ENCODE peak calls at places on chromosomes 13 and 19, in six cellular contexts. One of them, this sample, is unnamed.

GRCh38 chr13:47499358-47500150 is 501.5 kb downstream of the SUCLA2 start:
- DNase-seq in Caki2: peak; percentile 73
- DNase-seq in heart right ventricle: no peak
- DNase-seq in ACHN: no peak
- DNase-seq in EL: peak; percentile 82
- DNase-seq in GOT3: no peak
- DNase-seq in this sample: no peak

GRCh38 chr19:1013218-1013617 is 7.7 kb downstream of the TMEM259 start:
- DNase-seq in Caki2: no peak
- DNase-seq in ACHN: no peak
- DNase-seq in heart right ventricle: no peak
- DNase-seq in EL: no peak
- DNase-seq in GOT3: no peak
- DNase-seq in this sample: no peak

GRCh38 chr13:48562296-48563066 is 29.6 kb upstream of the RCBTB2 start:
- DNase-seq in EL: no peak
- DNase-seq in ACHN: no peak
- DNase-seq in GOT3: no peak
- DNase-seq in Caki2: no peak
- DNase-seq in heart right ventricle: no peak
- DNase-seq in this sample: no peak

GRCh38 chr19:15448778-15449619 is 757 bp downstream of the WIZ start:
- DNase-seq in GOT3: no peak
- DNase-seq in heart right ventricle: no peak
- DNase-seq in Caki2: no peak
- DNase-seq in ACHN: no peak
- DNase-seq in EL: peak; percentile 29
- DNase-seq in this sample: no peak

GRCh38 chr13:107969551-107969950 is 245.8 kb downstream of the LIG4 start:
- DNase-seq in heart right ventricle: no peak
- DNase-seq in EL: no peak
- DNase-seq in ACHN: no peak
- DNase-seq in Caki2: no peak
- DNase-seq in GOT3: no peak
- DNase-seq in this sample: no peak

GRCh38 chr19:45059258-45059965 is 16.9 kb downstream of the ZNF296 start:
- DNase-seq in heart right ventricle: peak; percentile 71
- DNase-seq in ACHN: peak; percentile 63
- DNase-seq in GOT3: no peak
- DNase-seq in EL: peak; percentile 76
- DNase-seq in Caki2: peak; percentile 73
- DNase-seq in this sample: peak; percentile 55

GRCh38 chr13:107715496-107715895 is 499.8 kb downstream of the LIG4 start:
- DNase-seq in ACHN: no peak
- DNase-seq in heart right ventricle: no peak
- DNase-seq in EL: no peak
- DNase-seq in GOT3: no peak
- DNase-seq in Caki2: no peak
- DNase-seq in this sample: no peak

GRCh38 chr19:53916004-53916403 is 6.9 kb downstream of the CACNG7 start:
- DNase-seq in ACHN: no peak
- DNase-seq in heart right ventricle: no peak
- DNase-seq in Caki2: no peak
- DNase-seq in GOT3: no peak
- DNase-seq in EL: no peak
- DNase-seq in this sample: no peak

GRCh38 chr19:6768236-6768785 is 1.1 kb upstream of the SH2D3A start:
- DNase-seq in EL: no peak
- DNase-seq in heart right ventricle: no peak
- DNase-seq in GOT3: no peak
- DNase-seq in Caki2: no peak
- DNase-seq in ACHN: no peak
- DNase-seq in this sample: no peak

GRCh38 chr19:43534811-43535761 is 2.1 kb downstream of the ZNF575 start:
- DNase-seq in EL: peak; percentile 38
- DNase-seq in Caki2: no peak
- DNase-seq in GOT3: no peak
- DNase-seq in heart right ventricle: peak; percentile 68
- DNase-seq in ACHN: peak; percentile 28
- DNase-seq in this sample: no peak

GRCh38 chr19:8640402-8641004 is 10.1 kb downstream of the NFILZ start:
- DNase-seq in Caki2: no peak
- DNase-seq in EL: no peak
- DNase-seq in ACHN: no peak
- DNase-seq in heart right ventricle: no peak
- DNase-seq in GOT3: no peak
- DNase-seq in this sample: no peak

GRCh38 chr19:18300930-18301717 is 19.7 kb upstream of the JUND start:
- DNase-seq in EL: peak; percentile 79
- DNase-seq in heart right ventricle: peak; percentile 84
- DNase-seq in GOT3: peak; percentile 25
- DNase-seq in ACHN: peak; percentile 72
- DNase-seq in Caki2: peak; percentile 55
- DNase-seq in this sample: no peak

GRCh38 chr19:797528-798414 is 519 bp downstream of the PTBP1 start:
- DNase-seq in heart right ventricle: peak; percentile 92
- DNase-seq in GOT3: peak; percentile 41
- DNase-seq in ACHN: peak; percentile 87
- DNase-seq in Caki2: peak; percentile 79
- DNase-seq in EL: peak; percentile 91
- DNase-seq in this sample: peak; percentile 82

GRCh38 chr13:24244802-24245201 is 64.6 kb upstream of the C1QTNF9 start:
- DNase-seq in heart right ventricle: no peak
- DNase-seq in Caki2: no peak
- DNase-seq in EL: no peak
- DNase-seq in GOT3: no peak
- DNase-seq in ACHN: no peak
- DNase-seq in this sample: no peak

GRCh38 chr13:109211616-109212015 is 574.8 kb downstream of the IRS2 start:
- DNase-seq in heart right ventricle: no peak
- DNase-seq in EL: peak; percentile 90
- DNase-seq in Caki2: no peak
- DNase-seq in ACHN: no peak
- DNase-seq in GOT3: no peak
- DNase-seq in this sample: peak; percentile 37

GRCh38 chr19:45097776-45098520 is 5.0 kb downstream of the PPP1R37 start:
- DNase-seq in heart right ventricle: peak; percentile 50
- DNase-seq in EL: peak; percentile 94
- DNase-seq in GOT3: peak; percentile 23
- DNase-seq in Caki2: peak; percentile 97
- DNase-seq in ACHN: peak; percentile 88
- DNase-seq in this sample: peak; percentile 51

GRCh38 chr13:49670828-49671227 is 20.5 kb downstream of the EBPL start:
- DNase-seq in Caki2: no peak
- DNase-seq in GOT3: no peak
- DNase-seq in heart right ventricle: no peak
- DNase-seq in ACHN: no peak
- DNase-seq in EL: no peak
- DNase-seq in this sample: no peak

GRCh38 chr19:49857061-49857833 is 6.3 kb downstream of the PTOV1 start:
- DNase-seq in EL: no peak
- DNase-seq in heart right ventricle: no peak
- DNase-seq in GOT3: no peak
- DNase-seq in ACHN: no peak
- DNase-seq in Caki2: no peak
- DNase-seq in this sample: no peak

GRCh38 chr19:13757805-13758772 is 6.2 kb upstream of the MRI1 start:
- DNase-seq in GOT3: no peak
- DNase-seq in heart right ventricle: no peak
- DNase-seq in Caki2: no peak
- DNase-seq in EL: no peak
- DNase-seq in ACHN: no peak
- DNase-seq in this sample: no peak

GRCh38 chr13:113404723-113405471 is 41.0 kb upstream of the GRTP1 start:
- DNase-seq in heart right ventricle: no peak
- DNase-seq in EL: no peak
- DNase-seq in ACHN: no peak
- DNase-seq in GOT3: no peak
- DNase-seq in Caki2: no peak
- DNase-seq in this sample: no peak

GRCh38 chr19:35306473-35307246 is 14.7 kb downstream of the MAG start:
- DNase-seq in Caki2: no peak
- DNase-seq in EL: no peak
- DNase-seq in GOT3: no peak
- DNase-seq in heart right ventricle: no peak
- DNase-seq in ACHN: peak; percentile 3
- DNase-seq in this sample: no peak

GRCh38 chr19:38653028-38653571 is 5.7 kb downstream of the ACTN4 start:
- DNase-seq in ACHN: no peak
- DNase-seq in GOT3: no peak
- DNase-seq in Caki2: peak; percentile 37
- DNase-seq in EL: no peak
- DNase-seq in heart right ventricle: no peak
- DNase-seq in this sample: no peak

GRCh38 chr19:48290341-48290922 is 20.6 kb downstream of the ZNF114 start:
- DNase-seq in heart right ventricle: no peak
- DNase-seq in Caki2: no peak
- DNase-seq in ACHN: peak; percentile 67
- DNase-seq in EL: peak; percentile 81
- DNase-seq in GOT3: no peak
- DNase-seq in this sample: peak; percentile 15

GRCh38 chr19:31223805-31224534 is 125.3 kb downstream of the TSHZ3 start:
- DNase-seq in EL: peak; percentile 89
- DNase-seq in Caki2: no peak
- DNase-seq in ACHN: no peak
- DNase-seq in heart right ventricle: no peak
- DNase-seq in GOT3: no peak
- DNase-seq in this sample: peak; percentile 19

GRCh38 chr13:109145631-109146030 is 516.2 kb downstream of the MYO16 start:
- DNase-seq in Caki2: peak; percentile 19
- DNase-seq in ACHN: peak; percentile 56
- DNase-seq in heart right ventricle: peak; percentile 42
- DNase-seq in GOT3: no peak
- DNase-seq in EL: peak; percentile 68
- DNase-seq in this sample: peak; percentile 16

GRCh38 chr19:45824531-45825262 is 9.6 kb upstream of the RSPH6A start:
- DNase-seq in EL: no peak
- DNase-seq in GOT3: no peak
- DNase-seq in Caki2: no peak
- DNase-seq in heart right ventricle: no peak
- DNase-seq in ACHN: no peak
- DNase-seq in this sample: no peak

GRCh38 chr13:105316731-105317130 is 1218.7 kb downstream of the EFNB2 start:
- DNase-seq in ACHN: no peak
- DNase-seq in EL: no peak
- DNase-seq in GOT3: no peak
- DNase-seq in heart right ventricle: no peak
- DNase-seq in Caki2: no peak
- DNase-seq in this sample: no peak

GRCh38 chr19:54133312-54133956 is 4.1 kb upstream of the CNOT3 start:
- DNase-seq in ACHN: peak; percentile 62
- DNase-seq in Caki2: peak; percentile 50
- DNase-seq in EL: peak; percentile 34
- DNase-seq in heart right ventricle: no peak
- DNase-seq in GOT3: no peak
- DNase-seq in this sample: peak; percentile 21

GRCh38 chr19:33205531-33206260 is 11.6 kb downstream of the LRP3 start:
- DNase-seq in ACHN: no peak
- DNase-seq in EL: no peak
- DNase-seq in Caki2: no peak
- DNase-seq in heart right ventricle: no peak
- DNase-seq in GOT3: no peak
- DNase-seq in this sample: no peak

GRCh38 chr19:1133471-1133929 is 29.7 kb downstream of the GPX4 start:
- DNase-seq in Caki2: no peak
- DNase-seq in ACHN: peak; percentile 27
- DNase-seq in GOT3: no peak
- DNase-seq in EL: no peak
- DNase-seq in heart right ventricle: no peak
- DNase-seq in this sample: peak; percentile 53

GRCh38 chr19:13841339-13842293 is 35.3 kb upstream of the NANOS3 start:
- DNase-seq in heart right ventricle: peak; percentile 74
- DNase-seq in ACHN: no peak
- DNase-seq in Caki2: peak; percentile 75
- DNase-seq in GOT3: no peak
- DNase-seq in EL: peak; percentile 52
- DNase-seq in this sample: no peak

GRCh38 chr13:106528711-106529414 is 6.6 kb downstream of the EFNB2 start:
- DNase-seq in Caki2: no peak
- DNase-seq in EL: no peak
- DNase-seq in ACHN: no peak
- DNase-seq in heart right ventricle: no peak
- DNase-seq in GOT3: no peak
- DNase-seq in this sample: no peak

GRCh38 chr13:24497742-24498141 is 14.8 kb downstream of the PARP4 start:
- DNase-seq in ACHN: no peak
- DNase-seq in Caki2: no peak
- DNase-seq in heart right ventricle: no peak
- DNase-seq in EL: no peak
- DNase-seq in GOT3: no peak
- DNase-seq in this sample: no peak

GRCh38 chr13:107734891-107735620 is 480.3 kb downstream of the LIG4 start:
- DNase-seq in ACHN: no peak
- DNase-seq in heart right ventricle: no peak
- DNase-seq in Caki2: no peak
- DNase-seq in GOT3: no peak
- DNase-seq in EL: no peak
- DNase-seq in this sample: no peak

GRCh38 chr13:72839831-72840426 is 58.0 kb downstream of the PIBF1 start:
- DNase-seq in EL: peak; percentile 47
- DNase-seq in GOT3: no peak
- DNase-seq in ACHN: peak; percentile 57
- DNase-seq in Caki2: peak; percentile 33
- DNase-seq in heart right ventricle: no peak
- DNase-seq in this sample: no peak

GRCh38 chr13:22703601-22704209 is 477.1 kb upstream of the SGCG start:
- DNase-seq in EL: no peak
- DNase-seq in ACHN: no peak
- DNase-seq in GOT3: no peak
- DNase-seq in heart right ventricle: no peak
- DNase-seq in Caki2: no peak
- DNase-seq in this sample: no peak

GRCh38 chr19:55472463-55472862 is 4.0 kb upstream of the ZNF628 start:
- DNase-seq in EL: peak; percentile 89
- DNase-seq in ACHN: peak; percentile 88
- DNase-seq in Caki2: peak; percentile 84
- DNase-seq in GOT3: no peak
- DNase-seq in heart right ventricle: no peak
- DNase-seq in this sample: no peak

GRCh38 chr19:46350758-46351159 is 3.9 kb downstream of the PPP5C start:
- DNase-seq in EL: no peak
- DNase-seq in Caki2: no peak
- DNase-seq in GOT3: no peak
- DNase-seq in ACHN: no peak
- DNase-seq in heart right ventricle: no peak
- DNase-seq in this sample: no peak

GRCh38 chr13:114194853-114195252 is 15.8 kb downstream of the CFAP97D2 start:
- DNase-seq in ACHN: no peak
- DNase-seq in GOT3: no peak
- DNase-seq in Caki2: no peak
- DNase-seq in heart right ventricle: no peak
- DNase-seq in EL: no peak
- DNase-seq in this sample: no peak

This sample was measured in T1000.